ENCODE peak calls at places on chromosomes 5 and 9, in nine cellular contexts. I, K, E, T, Q, D, R, B and Z are unnamed samples.
A peak's percentile ranks its signal among the peaks of the same experiment; 100 is the strongest.

GRCh38 chr5:8943301-8943700 is 602.6 kb downstream of the SEMA5A start:
- DNase-seq in B (no peak), Q (no peak), E (no peak), K (no peak), I (no peak), R (no peak), D (no peak), T (no peak), Z (no peak)

GRCh38 chr9:137984005-137984404 is 106.4 kb downstream of the CACNA1B start:
- DNase-seq in E (peak; percentile 48), D (no peak), R (no peak), B (no peak), K (no peak), I (no peak), Q (no peak), T (no peak), Z (no peak)

GRCh38 chr5:135576075-135576599 is 2.7 kb downstream of the CXCL14 start:
- DNase-seq in K (peak; percentile 22), T (no peak), E (no peak), R (peak; percentile 34), D (peak; percentile 57), I (no peak), B (no peak), Q (no peak), Z (no peak)

GRCh38 chr5:169071-169727 is 22.1 kb upstream of the LRRC14B start:
- DNase-seq in E (peak; percentile 70), R (no peak), B (no peak), T (no peak), Q (no peak), D (no peak), K (peak; percentile 59), I (peak; percentile 71), Z (peak; percentile 78)

GRCh38 chr5:171783051-171783450 is 2.6 kb upstream of the SMIM23 start:
- DNase-seq in K (no peak), I (no peak), T (no peak), D (no peak), B (no peak), Q (no peak), R (no peak), E (no peak), Z (no peak)

GRCh38 chr9:36881316-36882116 is 152.6 kb downstream of the PAX5 start:
- DNase-seq in K (no peak), I (peak; percentile 28), R (no peak), Q (no peak), T (no peak), B (no peak), D (no peak), E (peak; percentile 48), Z (no peak)

GRCh38 chr9:98523231-98523901 is 185.4 kb downstream of the GABBR2 start:
- DNase-seq in R (peak; percentile 64), D (peak; percentile 48), Q (no peak), B (peak; percentile 18), K (no peak), E (no peak), T (peak; percentile 28), I (no peak), Z (no peak)

GRCh38 chr5:14309864-14310531 is 166.9 kb downstream of the TRIO start:
- DNase-seq in B (no peak), T (no peak), K (no peak), I (no peak), R (no peak), Q (no peak), E (no peak), D (no peak), Z (no peak)

GRCh38 chr5:137122558-137122957 is 376.6 kb downstream of the SPOCK1 start:
- DNase-seq in T (no peak), R (no peak), B (no peak), E (no peak), I (no peak), K (no peak), Q (no peak), D (no peak), Z (no peak)

GRCh38 chr5:137115152-137115551 is 384.0 kb downstream of the SPOCK1 start:
- DNase-seq in B (no peak), E (no peak), T (no peak), K (no peak), R (no peak), I (no peak), Q (no peak), D (no peak), Z (no peak)

GRCh38 chr5:137118629-137119028 is 380.5 kb downstream of the SPOCK1 start:
- DNase-seq in E (no peak), K (no peak), B (no peak), I (no peak), T (no peak), D (no peak), Q (no peak), R (no peak), Z (no peak)

GRCh38 chr5:137122075-137122474 is 377.1 kb downstream of the SPOCK1 start:
- DNase-seq in E (no peak), K (peak; percentile 13), Q (no peak), I (no peak), T (peak; percentile 20), R (no peak), B (no peak), D (no peak), Z (no peak)

DNA sequence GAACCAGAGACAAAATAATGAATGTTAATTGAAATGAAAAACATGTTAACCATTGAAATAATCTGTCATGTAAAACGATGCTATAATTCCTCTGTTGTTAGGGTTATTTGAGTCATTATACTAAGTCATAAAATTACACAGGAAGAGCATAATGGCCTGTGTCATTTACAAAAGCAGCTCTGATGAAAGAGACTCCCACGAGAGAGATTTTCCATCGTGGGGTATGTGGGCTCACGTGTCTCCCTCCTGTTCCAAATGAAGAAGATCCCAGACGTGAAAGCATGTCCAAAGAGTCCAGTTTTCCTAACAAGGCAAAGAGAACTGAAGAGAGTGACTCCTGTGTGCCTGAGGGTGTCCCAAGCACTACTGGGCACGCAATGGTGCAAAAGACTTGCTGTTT is 379.8 kb downstream of the SPOCK1 start:
- DNase-seq in Q (no peak), K (no peak), T (no peak), D (no peak), R (no peak), E (no peak), B (no peak), I (no peak), Z (no peak)
- TF ChIP-seq CTCF in Q (no peak), K (no peak), T (no peak), D (no peak), R (no peak), E (no peak), B (no peak), I (no peak), Z (no peak)

DNA sequence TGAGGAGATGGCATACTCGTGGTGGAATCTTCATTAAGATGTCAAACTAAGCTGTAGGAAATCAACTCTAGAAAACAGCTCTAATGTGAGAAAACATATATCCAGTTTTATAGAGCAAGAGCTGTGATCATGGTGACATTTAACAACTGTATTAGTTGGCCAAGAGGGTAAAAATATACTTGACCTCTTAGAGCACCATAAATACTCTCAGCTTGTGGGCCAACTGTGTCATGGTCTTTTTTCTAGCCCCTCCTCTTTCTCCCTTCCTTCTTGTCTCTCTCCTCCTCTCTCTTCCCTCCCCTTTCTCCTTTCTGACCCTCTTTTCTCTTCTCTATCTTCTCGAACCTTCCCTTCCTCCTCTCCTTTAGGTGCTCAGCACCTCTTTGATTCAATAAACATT is 54.7 kb downstream of the TMC1 start:
- DNase-seq in Q (no peak), B (no peak), D (no peak), K (no peak), T (no peak), E (no peak), I (no peak), R (no peak), Z (no peak)
- H3K4me1 ChIP-seq in Q (peaks cover 15% of the 10 kb centered on the region), B (no peaks in the 10 kb centered on the region), D (no peaks in the 10 kb centered on the region), K (peaks cover 24% of the 10 kb centered on the region), T (peaks cover 24% of the 10 kb centered on the region), E (no peaks in the 10 kb centered on the region), I (peaks cover 44% of the 10 kb centered on the region), R (no peaks in the 10 kb centered on the region), Z (peaks cover 24% of the 10 kb centered on the region)

GRCh38 chr9:131631254-131631653 is 85.9 kb downstream of the PRRT1B start:
- DNase-seq in Q (no peak), I (no peak), K (no peak), B (no peak), T (no peak), D (no peak), R (no peak), E (no peak), Z (no peak)

GRCh38 chr9:131627846-131628820 is 82.8 kb downstream of the PRRT1B start:
- DNase-seq in R (no peak), Q (no peak), T (no peak), D (no peak), E (no peak), I (peak; percentile 90), K (peak; percentile 98), B (no peak), Z (no peak)

GRCh38 chr9:131630206-131630831 is 85.0 kb downstream of the PRRT1B start:
- DNase-seq in B (no peak), K (no peak), Q (no peak), I (no peak), D (no peak), T (no peak), E (no peak), R (no peak), Z (no peak)

GRCh38 chr9:131628821-131629197 is 83.5 kb downstream of the PRRT1B start:
- DNase-seq in T (no peak), K (no peak), I (no peak), B (no peak), D (no peak), Q (no peak), R (no peak), E (no peak), Z (no peak)

GRCh38 chr9:131629827-131630205 is 84.5 kb downstream of the PRRT1B start:
- DNase-seq in B (no peak), T (no peak), R (no peak), D (no peak), Q (no peak), E (no peak), I (no peak), K (peak; percentile 66), Z (no peak)
- H3K27ac ChIP-seq in B (no peak overlapping the region), T (no peak overlapping the region), R (no peak overlapping the region), D (no peak overlapping the region), Q (no peak overlapping the region), E (no peak overlapping the region), I (peak overlapping the region; percentile 79), K (peak overlapping the region; percentile 95), Z (peak overlapping the region; percentile 94)

GRCh38 chr9:21080793-21081192 is 3.1 kb upstream of the IFNB1 start:
- DNase-seq in I (no peak), T (no peak), B (no peak), K (no peak), E (no peak), Q (no peak), R (no peak), D (no peak), Z (no peak)

GRCh38 chr9:21082671-21083070 is 4.9 kb upstream of the IFNB1 start:
- DNase-seq in B (no peak), D (no peak), I (no peak), R (no peak), T (no peak), Q (no peak), E (no peak), K (no peak), Z (no peak)

GRCh38 chr9:21078702-21079101 is 960 bp upstream of the IFNB1 start:
- DNase-seq in T (no peak), D (no peak), B (no peak), I (no peak), E (no peak), R (peak; percentile 65), K (no peak), Q (no peak), Z (no peak)

GRCh38 chr9:21081999-21082398 is 4.3 kb upstream of the IFNB1 start:
- DNase-seq in T (no peak), E (no peak), K (no peak), R (no peak), D (no peak), B (no peak), I (no peak), Q (no peak), Z (no peak)

DNA sequence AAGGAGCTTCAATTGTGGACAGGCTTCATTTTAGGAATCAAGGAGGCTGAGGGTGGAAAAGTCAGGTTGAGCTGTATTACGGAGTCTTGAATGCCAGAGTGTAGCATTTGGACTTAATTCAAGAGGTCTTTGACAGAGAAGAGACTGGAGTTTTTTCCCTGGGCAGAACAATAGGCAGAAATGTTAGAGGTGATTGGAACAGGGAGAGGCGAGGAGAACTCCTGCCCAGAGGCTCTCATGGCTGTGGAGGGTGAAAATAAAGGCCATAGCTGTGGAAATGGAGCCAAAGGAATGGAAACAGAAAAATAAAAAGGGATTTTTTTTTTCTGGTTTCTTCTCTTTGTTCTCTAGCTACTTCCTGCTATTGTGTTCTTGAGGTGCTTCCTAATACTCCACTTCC is 3.7 kb upstream of the IFNB1 start:
- DNase-seq in R (no peak), E (no peak), B (no peak), I (no peak), K (no peak), T (no peak), D (no peak), Q (no peak), Z (no peak)
- TF ChIP-seq CTCF in R (no peak), E (no peak), B (no peak), I (no peak), K (no peak), T (no peak), D (no peak), Q (no peak), Z (no peak)